ENCODE peak calls at places on chromosomes 3 and 15, in six cellular contexts. H is IMR-90, Y is psoas muscle, W is brain microvascular endothelial cell, F is lower lobe of right lung, T is AG10803. O is an unnamed sample.

GRCh38 chr3:183541235-183541655 is 14.3 kb downstream of the KLHL6 start:
- DNase-seq in H (no peak), Y (no peak), W (no peak), F (no peak), T (no peak), O (no peak)

GRCh38 chr3:38468811-38469210 is 15.1 kb downstream of the ACVR2B start:
- DNase-seq in H (no peak), Y (no peak), W (no peak), F (no peak), T (no peak), O (no peak)

GRCh38 chr3:47197287-47197686 is 33.4 kb upstream of the SETD2 start:
- DNase-seq in H (no peak), Y (no peak), W (no peak), F (no peak), T (no peak), O (no peak)

GRCh38 chr3:63333815-63334214 is 55.7 kb downstream of the SYNPR start:
- DNase-seq in H (peak; percentile 9), Y (no peak), W (no peak), F (no peak), T (peak; percentile 5), O (peak; percentile 42)

GRCh38 chr3:8223766-8224165 is 277.9 kb upstream of the LMCD1 start:
- DNase-seq in H (no peak), Y (no peak), W (peak; percentile 27), F (no peak), T (peak; percentile 43), O (peak; percentile 33)

GRCh38 chr3:107525101-107525953 is 2.6 kb downstream of the BBX start:
- DNase-seq in H (no peak), Y (peak; percentile 51), W (peak; percentile 7), F (peak; percentile 47), T (peak; percentile 24), O (peak; percentile 20)

GRCh38 chr3:189805375-189806067 is 174.3 kb downstream of the TP63 start:
- DNase-seq in H (no peak), Y (no peak), W (no peak), F (no peak), T (no peak), O (no peak)

GRCh38 chr15:99430881-99431401 is 134.8 kb upstream of the MEF2A start:
- DNase-seq in H (no peak), Y (peak; percentile 4), W (no peak), F (peak; percentile 39), T (no peak), O (no peak)

GRCh38 chr3:15241341-15241740 is 35.3 kb downstream of the CAPN7 start:
- DNase-seq in H (no peak), Y (peak; percentile 45), W (peak; percentile 7), F (no peak), T (peak; percentile 6), O (peak; percentile 38)

GRCh38 chr3:8579101-8579500 is 65.5 kb downstream of the SSUH2 start:
- DNase-seq in H (peak; percentile 42), Y (no peak), W (no peak), F (no peak), T (no peak), O (no peak)

GRCh38 chr15:48176957-48177356 is 1.1 kb downstream of the MYEF2 start:
- DNase-seq in H (no peak), Y (no peak), W (no peak), F (no peak), T (no peak), O (no peak)

GRCh38 chr15:48178612-48178931 is 477 bp upstream of the MYEF2 start:
- DNase-seq in H (no peak), Y (no peak), W (no peak), F (no peak), T (no peak), O (no peak)

GRCh38 chr15:48177875-48178611 is at the start of gene MYEF2:
- DNase-seq in H (peak; percentile 67), Y (peak; percentile 55), W (peak; percentile 70), F (peak; percentile 80), T (peak; percentile 62), O (peak; percentile 45)

GRCh38 chr15:48176097-48176496 is 2.0 kb downstream of the MYEF2 start:
- DNase-seq in H (peak; percentile 38), Y (no peak), W (no peak), F (no peak), T (no peak), O (peak; percentile 42)

DNA sequence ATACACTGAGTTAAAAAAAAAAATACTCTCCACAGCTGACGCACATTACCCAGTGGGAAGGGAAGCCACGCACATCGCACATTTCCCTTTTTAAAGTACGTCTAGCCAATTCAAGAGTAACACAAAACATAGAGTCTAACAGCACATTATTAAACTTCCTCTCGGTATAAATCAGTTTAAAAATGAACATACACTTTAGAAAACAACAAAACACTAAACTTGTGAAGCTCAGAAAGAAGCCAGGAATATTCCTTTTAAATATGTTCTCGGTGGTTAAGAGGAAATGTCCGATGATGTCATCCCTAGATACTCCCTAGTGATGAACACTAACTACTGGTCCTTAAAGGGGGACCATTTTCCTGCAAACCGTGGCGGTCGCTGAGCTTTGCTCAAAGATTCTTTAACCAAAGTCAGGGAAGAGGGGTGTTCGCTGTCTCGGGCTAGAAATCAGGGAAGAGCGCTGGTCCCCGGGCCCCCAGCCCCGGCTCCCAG is 666 bp downstream of the MYEF2 start:
- DNase-seq in H (peak; percentile 62), Y (no peak), W (peak; percentile 38), F (no peak), T (peak; percentile 34), O (peak; percentile 53)
- H3K4me3 ChIP-seq in H (peak overlapping the region; percentile 93), Y (peak overlapping the region; percentile 71), W (peak overlapping the region; percentile 60), F (peak overlapping the region; percentile 67), T (peak overlapping the region; percentile 63), O (peak overlapping the region; percentile 48)

GRCh38 chr15:31343831-31344230 is 17.2 kb downstream of the KLF13 start:
- DNase-seq in H (no peak), Y (no peak), W (no peak), F (no peak), T (no peak), O (no peak)
- TF ChIP-seq CTCF in H (no peak), Y (no peak), W (no peak), F (no peak), T (no peak), O (no peak)

DNA sequence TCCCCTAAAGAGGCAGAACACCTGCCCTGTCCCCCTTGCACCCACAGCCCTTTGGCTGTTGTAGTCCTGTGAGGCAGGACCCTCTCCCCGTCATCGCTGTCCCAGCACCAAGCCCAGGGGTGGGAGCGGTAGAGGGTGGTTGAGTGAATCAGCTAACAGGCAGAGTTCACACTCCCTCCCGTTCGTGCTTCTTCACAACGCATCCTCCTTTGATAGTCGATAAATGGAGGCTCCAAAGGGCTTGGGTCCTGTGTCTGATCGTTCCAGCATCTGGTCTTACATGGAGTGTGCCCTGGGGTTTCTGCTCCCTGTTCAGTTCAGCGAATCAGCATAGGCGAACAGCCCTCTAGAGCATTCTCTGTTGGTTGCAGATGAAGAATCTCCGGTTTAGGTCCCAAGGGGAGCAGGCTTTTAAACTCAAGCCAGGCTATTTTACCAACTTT is 820 bp upstream of the HMCES start:
- DNase-seq in H (peak; percentile 19), Y (no peak), W (peak; percentile 30), F (no peak), T (no peak), O (peak; percentile 67)
- H3K4me3 ChIP-seq in H (no peak overlapping the region), Y (peak overlapping the region; percentile 92), W (no peak overlapping the region), F (peak overlapping the region; percentile 73), T (peak overlapping the region; percentile 88), O (peak overlapping the region; percentile 16)

GRCh38 chr3:78204977-78205376 is 1165.1 kb downstream of the ROBO2 start:
- DNase-seq in H (peak; percentile 67), Y (no peak), W (peak; percentile 82), F (no peak), T (peak; percentile 19), O (peak; percentile 70)
- TF ChIP-seq CTCF in H (peak; percentile 33), Y (no peak), W (peak; percentile 48), F (no peak), T (no peak), O (no peak)

DNA sequence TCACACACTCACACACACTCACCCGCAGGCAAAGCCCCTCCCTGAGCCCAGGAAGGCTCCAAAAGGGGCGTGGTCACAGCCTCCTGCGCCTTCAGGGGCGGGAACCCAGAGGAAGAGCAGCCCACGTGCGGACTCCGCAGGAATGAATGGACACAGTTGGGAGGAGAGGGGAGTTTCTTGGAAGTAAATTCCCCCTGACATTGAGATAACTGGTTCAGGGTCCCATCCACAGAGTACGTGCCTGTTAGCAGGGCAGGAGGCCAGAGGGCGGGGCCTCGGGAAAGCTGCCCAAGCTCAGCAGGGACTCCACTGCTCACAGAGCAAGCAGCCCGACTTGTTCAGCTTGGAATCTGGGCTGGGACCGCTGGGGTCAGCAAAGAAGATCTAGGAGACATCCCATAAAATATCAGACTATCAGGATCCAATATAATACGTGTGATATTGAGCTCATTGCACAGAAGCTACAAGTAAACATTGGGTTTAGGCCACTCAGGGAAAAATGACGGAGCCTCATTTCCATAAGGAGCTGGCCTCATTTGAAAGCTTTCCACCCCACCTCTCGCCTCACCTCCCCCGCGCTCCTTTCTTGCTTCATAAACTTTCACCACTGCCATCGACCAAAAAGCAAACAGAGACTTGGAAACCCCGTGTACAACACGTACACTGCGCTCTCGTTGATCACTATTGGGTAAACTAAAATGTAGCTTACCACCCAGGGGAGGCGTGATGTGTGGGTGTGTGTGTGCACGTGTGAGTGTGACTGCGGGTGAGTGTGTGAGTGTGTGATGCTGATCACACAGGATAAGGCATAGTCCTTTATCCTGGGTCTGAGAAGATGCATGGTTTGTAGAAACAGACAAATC is 36.0 kb downstream of the TM2D3 start:
- DNase-seq in H (peak; percentile 67), Y (peak; percentile 73), W (peak; percentile 49), F (no peak), T (peak; percentile 78), O (peak; percentile 82)
- H3K4me3 ChIP-seq in H (no peak overlapping the region), Y (peak overlapping the region; percentile 32), W (peak overlapping the region; percentile 26), F (peak overlapping the region; percentile 27), T (peak overlapping the region; percentile 33), O (peak overlapping the region; percentile 26)

O was measured in fibroblast of mammary gland.